ENCODE peak calls at places on chromosome X, in nine cellular contexts. W is left lung, K is ovary, C is iPS DF 6.9, O is stomach, D is tibial nerve, F is Karpas-422, I is osteoblast, B is psoas muscle. H is an unnamed sample.

GRCh38 chrX:69493193-69493592 is 10.9 kb upstream of the NALF2 start:
- DNase-seq in W (no peak), K (no peak), C (no peak), O (peak; percentile 43), D (peak; percentile 15), F (peak; percentile 84), I (peak; percentile 65), B (no peak), H (no peak)

GRCh38 chrX:88613338-88613737 is 133.7 kb upstream of the CPXCR1 start:
- DNase-seq in W (no peak), K (no peak), C (peak; percentile 11), O (no peak), D (no peak), F (peak; percentile 67), I (no peak), B (no peak), H (no peak)

GRCh38 chrX:111302284-111302683 is 32.0 kb upstream of the CAPN6 start:
- DNase-seq in W (no peak), K (no peak), C (no peak), O (no peak), D (no peak), F (no peak), I (no peak), B (no peak), H (no peak)

GRCh38 chrX:68995780-68996551 is 167.1 kb downstream of the EFNB1 start:
- DNase-seq in W (no peak), K (peak; percentile 65), C (no peak), O (no peak), D (peak; percentile 14), F (no peak), I (no peak), B (peak; percentile 65), H (peak; percentile 58)

GRCh38 chrX:27964432-27964831 is 16.8 kb downstream of the DCAF8L1 start:
- DNase-seq in W (no peak), K (no peak), C (no peak), O (no peak), D (no peak), F (no peak), I (no peak), B (no peak), H (no peak)

GRCh38 chrX:44071847-44072545 is 98.8 kb upstream of the NDP start:
- DNase-seq in W (no peak), K (no peak), C (no peak), O (no peak), D (no peak), F (no peak), I (peak; percentile 82), B (no peak), H (no peak)

GRCh38 chrX:46326161-46326560 is 219.1 kb downstream of the ZNF674 start:
- DNase-seq in W (no peak), K (no peak), C (no peak), O (no peak), D (no peak), F (no peak), I (no peak), B (no peak), H (no peak)

GRCh38 chrX:75655627-75656026 is 129.4 kb downstream of the MAGEE2 start:
- DNase-seq in W (no peak), K (no peak), C (no peak), O (no peak), D (no peak), F (no peak), I (no peak), B (no peak), H (no peak)

GRCh38 chrX:46178763-46179162 is 366.5 kb downstream of the ZNF674 start:
- DNase-seq in W (no peak), K (no peak), C (no peak), O (no peak), D (no peak), F (no peak), I (no peak), B (no peak), H (no peak)

GRCh38 chrX:134246282-134246681 is 9.3 kb downstream of the CCDC160 start:
- DNase-seq in W (no peak), K (no peak), C (no peak), O (no peak), D (no peak), F (peak; percentile 49), I (no peak), B (no peak), H (no peak)

GRCh38 chrX:121869876-121870477 is 822.6 kb downstream of the GLUD2 start:
- DNase-seq in W (no peak), K (no peak), C (no peak), O (no peak), D (no peak), F (no peak), I (no peak), B (no peak), H (no peak)

GRCh38 chrX:40100141-40100536 is 2.4 kb upstream of the BCOR start:
- DNase-seq in W (no peak), K (no peak), C (no peak), O (peak; percentile 60), D (no peak), F (peak; percentile 78), I (peak; percentile 92), B (no peak), H (peak; percentile 48)
- H3K4me3 ChIP-seq in W (no peak overlapping the region), K (no peak overlapping the region), C (no peak overlapping the region), O (no peak overlapping the region), D (no peak overlapping the region), F (peak overlapping the region; percentile 56), I (no peak overlapping the region), B (no peak overlapping the region), H (no peak overlapping the region)

GRCh38 chrX:148309413-148309812 is 191.0 kb upstream of the AFF2 start:
- DNase-seq in W (no peak), K (no peak), C (no peak), O (no peak), D (no peak), F (no peak), I (peak; percentile 21), B (no peak), H (no peak)
- H3K4me1 ChIP-seq in W (no peaks in the 10 kb centered on the region), K (no peaks in the 10 kb centered on the region), C (no peaks in the 10 kb centered on the region), O (no peaks in the 10 kb centered on the region), D (no peaks in the 10 kb centered on the region), F (peaks cover 60% of the 10 kb centered on the region), I (no peaks in the 10 kb centered on the region), B (no peaks in the 10 kb centered on the region), H (no peaks in the 10 kb centered on the region)

DNA sequence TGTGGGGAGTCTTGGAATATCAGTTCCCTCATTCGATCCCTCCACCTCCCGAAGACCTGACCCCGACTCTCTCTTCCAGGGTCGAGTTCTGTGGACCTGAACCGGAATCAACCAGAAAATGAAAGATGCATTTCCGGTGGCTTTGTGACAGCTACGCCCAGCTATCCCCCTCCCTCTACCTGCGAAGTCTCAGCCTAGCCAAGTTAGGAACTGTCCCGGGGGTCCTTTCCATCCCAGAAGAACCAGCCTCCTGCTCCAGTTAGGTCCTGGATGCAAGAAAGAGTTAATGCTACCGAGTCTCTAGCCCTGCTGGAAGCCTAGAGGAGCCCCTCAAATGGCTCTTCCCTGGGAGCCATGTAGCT is 13.4 kb upstream of the ETDC start:
- DNase-seq in W (no peak), K (no peak), C (no peak), O (no peak), D (no peak), F (no peak), I (no peak), B (no peak), H (no peak)
- H3K4me3 ChIP-seq in W (peak overlapping the region; percentile 25), K (no peak overlapping the region), C (peak overlapping the region; percentile 35), O (peak overlapping the region; percentile 15), D (no peak overlapping the region), F (peak overlapping the region; percentile 47), I (peak overlapping the region; percentile 51), B (peak overlapping the region; percentile 28), H (peak overlapping the region; percentile 16)

GRCh38 chrX:154489182-154489581 is 1.2 kb downstream of the SLC10A3 start:
- DNase-seq in W (no peak), K (peak; percentile 18), C (no peak), O (no peak), D (no peak), F (no peak), I (peak; percentile 58), B (no peak), H (no peak)
- H3K4me1 ChIP-seq in W (peaks cover 6% of the 10 kb centered on the region), K (no peaks in the 10 kb centered on the region), C (peaks cover 2% of the 10 kb centered on the region), O (peaks cover 36% of the 10 kb centered on the region), D (peaks cover 11% of the 10 kb centered on the region), F (peaks cover 40% of the 10 kb centered on the region), I (peaks cover 10% of the 10 kb centered on the region), B (peaks cover 5% of the 10 kb centered on the region), H (peaks cover 6% of the 10 kb centered on the region)

GRCh38 chrX:13694359-13694758 is 5.4 kb downstream of the RAB9A start:
- DNase-seq in W (no peak), K (no peak), C (no peak), O (no peak), D (no peak), F (no peak), I (no peak), B (no peak), H (no peak)

GRCh38 chrX:13693341-13693871 is 4.5 kb downstream of the RAB9A start:
- DNase-seq in W (no peak), K (no peak), C (no peak), O (no peak), D (no peak), F (no peak), I (no peak), B (no peak), H (no peak)

GRCh38 chrX:13691845-13692334 is 3.0 kb downstream of the RAB9A start:
- DNase-seq in W (no peak), K (no peak), C (no peak), O (no peak), D (no peak), F (peak; percentile 51), I (no peak), B (no peak), H (no peak)

GRCh38 chrX:13690836-13691235 is 1.9 kb downstream of the RAB9A start:
- DNase-seq in W (no peak), K (no peak), C (no peak), O (no peak), D (no peak), F (peak; percentile 68), I (no peak), B (no peak), H (no peak)

DNA sequence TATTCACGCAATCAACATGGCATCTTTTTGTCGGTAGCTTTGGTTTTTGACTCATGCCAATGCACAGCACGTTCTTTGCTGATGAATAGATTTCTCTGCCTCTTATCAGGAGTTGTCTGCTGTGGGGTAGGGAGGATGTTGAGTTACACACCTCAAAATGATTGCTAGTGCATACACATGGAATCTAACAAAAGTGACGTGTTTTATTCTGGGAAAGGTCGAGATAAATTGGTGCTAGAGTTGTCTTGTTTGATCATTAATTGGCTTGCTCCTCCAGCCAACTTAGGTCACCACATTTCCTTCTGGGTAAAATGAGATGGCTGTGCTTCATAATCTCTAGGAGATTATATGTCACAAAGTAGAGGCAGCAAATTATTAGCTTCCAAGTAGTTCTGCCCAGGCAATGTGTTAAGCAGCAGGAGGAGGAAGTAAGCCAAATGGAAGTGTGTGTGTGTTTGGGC is 3.9 kb downstream of the RAB9A start:
- DNase-seq in W (no peak), K (no peak), C (no peak), O (no peak), D (no peak), F (no peak), I (peak; percentile 38), B (no peak), H (no peak)
- H3K4me3 ChIP-seq in W (no peak overlapping the region), K (no peak overlapping the region), C (no peak overlapping the region), O (no peak overlapping the region), D (no peak overlapping the region), F (peak overlapping the region; percentile 31), I (no peak overlapping the region), B (no peak overlapping the region), H (no peak overlapping the region)

H was measured in right cardiac atrium.